ENCODE peak calls at places on chromosome 16, in four cellular contexts. One of them, this sample, is unnamed.

GRCh38 chr16:89314357-89314756 is 96.9 kb downstream of the ZNF778 start:
- DNase-seq in RCC 7860: no peak
- DNase-seq in stimulated activated CD4-positive, alpha-beta T cell treated with anti-CD3 and anti-CD28 coated beads, Interleukin-12 subunit alpha, Interleukin-12 subunit beta, amount 100 ng/mL, for 24 hours: no peak
- DNase-seq in keratinocyte: no peak
- DNase-seq in this sample: no peak

GRCh38 chr16:55832788-55833583 is at the start of gene CES1:
- DNase-seq in RCC 7860: no peak
- DNase-seq in stimulated activated CD4-positive, alpha-beta T cell treated with anti-CD3 and anti-CD28 coated beads, Interleukin-12 subunit alpha, Interleukin-12 subunit beta, amount 100 ng/mL, for 24 hours: no peak
- DNase-seq in keratinocyte: no peak
- DNase-seq in this sample: no peak

GRCh38 chr16:24686678-24687077 is 42.8 kb upstream of the TNRC6A start:
- DNase-seq in RCC 7860: no peak
- DNase-seq in stimulated activated CD4-positive, alpha-beta T cell treated with anti-CD3 and anti-CD28 coated beads, Interleukin-12 subunit alpha, Interleukin-12 subunit beta, amount 100 ng/mL, for 24 hours: no peak
- DNase-seq in keratinocyte: no peak
- DNase-seq in this sample: no peak

GRCh38 chr16:75230471-75231110 is 11.8 kb downstream of the CTRB1 start:
- DNase-seq in RCC 7860: no peak
- DNase-seq in stimulated activated CD4-positive, alpha-beta T cell treated with anti-CD3 and anti-CD28 coated beads, Interleukin-12 subunit alpha, Interleukin-12 subunit beta, amount 100 ng/mL, for 24 hours: no peak
- DNase-seq in keratinocyte: no peak
- DNase-seq in this sample: no peak

GRCh38 chr16:80804061-80804450 is 342 bp downstream of the CDYL2 start:
- DNase-seq in RCC 7860: no peak
- DNase-seq in stimulated activated CD4-positive, alpha-beta T cell treated with anti-CD3 and anti-CD28 coated beads, Interleukin-12 subunit alpha, Interleukin-12 subunit beta, amount 100 ng/mL, for 24 hours: peak
- DNase-seq in keratinocyte: no peak
- DNase-seq in this sample: peak

GRCh38 chr16:21626659-21627277 is 25.6 kb downstream of the IGSF6 start:
- DNase-seq in RCC 7860: peak
- DNase-seq in stimulated activated CD4-positive, alpha-beta T cell treated with anti-CD3 and anti-CD28 coated beads, Interleukin-12 subunit alpha, Interleukin-12 subunit beta, amount 100 ng/mL, for 24 hours: no peak
- DNase-seq in keratinocyte: no peak
- DNase-seq in this sample: no peak

GRCh38 chr16:81707411-81708321 is 71.4 kb upstream of the PLCG2 start:
- DNase-seq in RCC 7860: peak
- DNase-seq in stimulated activated CD4-positive, alpha-beta T cell treated with anti-CD3 and anti-CD28 coated beads, Interleukin-12 subunit alpha, Interleukin-12 subunit beta, amount 100 ng/mL, for 24 hours: no peak
- DNase-seq in keratinocyte: no peak
- DNase-seq in this sample: no peak

GRCh38 chr16:28534542-28535373 is 4.0 kb downstream of the NUPR1 start:
- DNase-seq in RCC 7860: no peak
- DNase-seq in stimulated activated CD4-positive, alpha-beta T cell treated with anti-CD3 and anti-CD28 coated beads, Interleukin-12 subunit alpha, Interleukin-12 subunit beta, amount 100 ng/mL, for 24 hours: no peak
- DNase-seq in keratinocyte: no peak
- DNase-seq in this sample: no peak

GRCh38 chr16:56369202-56369601 is 56.1 kb downstream of the AMFR start:
- DNase-seq in RCC 7860: no peak
- DNase-seq in stimulated activated CD4-positive, alpha-beta T cell treated with anti-CD3 and anti-CD28 coated beads, Interleukin-12 subunit alpha, Interleukin-12 subunit beta, amount 100 ng/mL, for 24 hours: no peak
- DNase-seq in keratinocyte: no peak
- DNase-seq in this sample: no peak

GRCh38 chr16:66845080-66845410 is 831 bp downstream of the CA7 start:
- DNase-seq in RCC 7860: no peak
- DNase-seq in stimulated activated CD4-positive, alpha-beta T cell treated with anti-CD3 and anti-CD28 coated beads, Interleukin-12 subunit alpha, Interleukin-12 subunit beta, amount 100 ng/mL, for 24 hours: no peak
- DNase-seq in keratinocyte: no peak
- DNase-seq in this sample: no peak

GRCh38 chr16:70455910-70456309 is 1.5 kb downstream of the FCSK start:
- DNase-seq in RCC 7860: no peak
- DNase-seq in stimulated activated CD4-positive, alpha-beta T cell treated with anti-CD3 and anti-CD28 coated beads, Interleukin-12 subunit alpha, Interleukin-12 subunit beta, amount 100 ng/mL, for 24 hours: no peak
- DNase-seq in keratinocyte: no peak
- DNase-seq in this sample: no peak

GRCh38 chr16:81486555-81487061 is 42.0 kb downstream of the CMIP start:
- DNase-seq in RCC 7860: peak
- DNase-seq in stimulated activated CD4-positive, alpha-beta T cell treated with anti-CD3 and anti-CD28 coated beads, Interleukin-12 subunit alpha, Interleukin-12 subunit beta, amount 100 ng/mL, for 24 hours: no peak
- DNase-seq in keratinocyte: no peak
- DNase-seq in this sample: no peak

GRCh38 chr16:85360323-85361277 is 248.3 kb upstream of the CIBAR2 start:
- DNase-seq in RCC 7860: no peak
- DNase-seq in stimulated activated CD4-positive, alpha-beta T cell treated with anti-CD3 and anti-CD28 coated beads, Interleukin-12 subunit alpha, Interleukin-12 subunit beta, amount 100 ng/mL, for 24 hours: no peak
- DNase-seq in keratinocyte: peak
- DNase-seq in this sample: no peak

GRCh38 chr16:65947951-65948350 is 418.5 kb upstream of the CDH5 start:
- DNase-seq in RCC 7860: no peak
- DNase-seq in stimulated activated CD4-positive, alpha-beta T cell treated with anti-CD3 and anti-CD28 coated beads, Interleukin-12 subunit alpha, Interleukin-12 subunit beta, amount 100 ng/mL, for 24 hours: no peak
- DNase-seq in keratinocyte: no peak
- DNase-seq in this sample: no peak

GRCh38 chr16:31427441-31428276 is 501 bp downstream of the COX6A2 start:
- DNase-seq in RCC 7860: no peak
- DNase-seq in stimulated activated CD4-positive, alpha-beta T cell treated with anti-CD3 and anti-CD28 coated beads, Interleukin-12 subunit alpha, Interleukin-12 subunit beta, amount 100 ng/mL, for 24 hours: peak
- DNase-seq in keratinocyte: no peak
- DNase-seq in this sample: no peak

GRCh38 chr16:12178251-12178990 is 201.9 kb downstream of the SNX29 start:
- DNase-seq in RCC 7860: peak
- DNase-seq in stimulated activated CD4-positive, alpha-beta T cell treated with anti-CD3 and anti-CD28 coated beads, Interleukin-12 subunit alpha, Interleukin-12 subunit beta, amount 100 ng/mL, for 24 hours: no peak
- DNase-seq in keratinocyte: no peak
- DNase-seq in this sample: no peak

GRCh38 chr16:28609631-28610594 is at the start of gene SULT1A1:
- DNase-seq in RCC 7860: no peak
- DNase-seq in stimulated activated CD4-positive, alpha-beta T cell treated with anti-CD3 and anti-CD28 coated beads, Interleukin-12 subunit alpha, Interleukin-12 subunit beta, amount 100 ng/mL, for 24 hours: no peak
- DNase-seq in keratinocyte: no peak
- DNase-seq in this sample: no peak

GRCh38 chr16:86134802-86135461 is 236.0 kb downstream of the IRF8 start:
- DNase-seq in RCC 7860: no peak
- DNase-seq in stimulated activated CD4-positive, alpha-beta T cell treated with anti-CD3 and anti-CD28 coated beads, Interleukin-12 subunit alpha, Interleukin-12 subunit beta, amount 100 ng/mL, for 24 hours: no peak
- DNase-seq in keratinocyte: no peak
- DNase-seq in this sample: no peak

GRCh38 chr16:17138801-17139200 is 332.0 kb downstream of the XYLT1 start:
- DNase-seq in RCC 7860: no peak
- DNase-seq in stimulated activated CD4-positive, alpha-beta T cell treated with anti-CD3 and anti-CD28 coated beads, Interleukin-12 subunit alpha, Interleukin-12 subunit beta, amount 100 ng/mL, for 24 hours: no peak
- DNase-seq in keratinocyte: no peak
- DNase-seq in this sample: no peak

GRCh38 chr16:74580828-74581227 is 26.1 kb downstream of the GLG1 start:
- DNase-seq in RCC 7860: no peak
- DNase-seq in stimulated activated CD4-positive, alpha-beta T cell treated with anti-CD3 and anti-CD28 coated beads, Interleukin-12 subunit alpha, Interleukin-12 subunit beta, amount 100 ng/mL, for 24 hours: no peak
- DNase-seq in keratinocyte: no peak
- DNase-seq in this sample: peak

GRCh38 chr16:73000020-73000906 is 47.7 kb downstream of the ZFHX3 start:
- DNase-seq in RCC 7860: no peak
- DNase-seq in stimulated activated CD4-positive, alpha-beta T cell treated with anti-CD3 and anti-CD28 coated beads, Interleukin-12 subunit alpha, Interleukin-12 subunit beta, amount 100 ng/mL, for 24 hours: no peak
- DNase-seq in keratinocyte: no peak
- DNase-seq in this sample: no peak

GRCh38 chr16:11682655-11683096 is 14.4 kb downstream of the SNN start:
- DNase-seq in RCC 7860: peak
- DNase-seq in stimulated activated CD4-positive, alpha-beta T cell treated with anti-CD3 and anti-CD28 coated beads, Interleukin-12 subunit alpha, Interleukin-12 subunit beta, amount 100 ng/mL, for 24 hours: no peak
- DNase-seq in keratinocyte: peak
- DNase-seq in this sample: no peak

GRCh38 chr16:8505327-8505991 is 84.9 kb downstream of the TMEM114 start:
- DNase-seq in RCC 7860: no peak
- DNase-seq in stimulated activated CD4-positive, alpha-beta T cell treated with anti-CD3 and anti-CD28 coated beads, Interleukin-12 subunit alpha, Interleukin-12 subunit beta, amount 100 ng/mL, for 24 hours: no peak
- DNase-seq in keratinocyte: no peak
- DNase-seq in this sample: no peak

This sample was measured in GM12865.